ENCODE peak calls at places on chromosomes 7 and 10, in four cellular contexts. One of them, this sample, is unnamed.

GRCh38 chr10:132306951-132307751 is 599 bp downstream of the STK32C start:
- DNase-seq in RPMI7951: no peak
- DNase-seq in activated naive CD8-positive, alpha-beta T cell treated with anti-CD3 and anti-CD28 coated beads for 36 hours: peak
- DNase-seq in fibroblast of the aortic adventitia: no peak
- DNase-seq in this sample: no peak

GRCh38 chr7:76037310-76037709 is 10.5 kb downstream of the STYXL1 start:
- DNase-seq in fibroblast of the aortic adventitia: peak
- DNase-seq in activated naive CD8-positive, alpha-beta T cell treated with anti-CD3 and anti-CD28 coated beads for 36 hours: no peak
- DNase-seq in RPMI7951: peak
- DNase-seq in this sample: no peak

GRCh38 chr7:23353172-23353571 is 54.0 kb downstream of the MALSU1 start:
- DNase-seq in RPMI7951: no peak
- DNase-seq in fibroblast of the aortic adventitia: no peak
- DNase-seq in activated naive CD8-positive, alpha-beta T cell treated with anti-CD3 and anti-CD28 coated beads for 36 hours: no peak
- DNase-seq in this sample: no peak

GRCh38 chr10:110398419-110399162 is 93.9 kb upstream of the SMNDC1 start:
- DNase-seq in fibroblast of the aortic adventitia: peak
- DNase-seq in activated naive CD8-positive, alpha-beta T cell treated with anti-CD3 and anti-CD28 coated beads for 36 hours: no peak
- DNase-seq in RPMI7951: peak
- DNase-seq in this sample: peak

GRCh38 chr7:113945018-113945938 is 26.5 kb upstream of the PPP1R3A start:
- DNase-seq in fibroblast of the aortic adventitia: no peak
- DNase-seq in activated naive CD8-positive, alpha-beta T cell treated with anti-CD3 and anti-CD28 coated beads for 36 hours: no peak
- DNase-seq in RPMI7951: no peak
- DNase-seq in this sample: no peak

GRCh38 chr7:81926154-81926553 is 156.3 kb upstream of the HGF start:
- DNase-seq in fibroblast of the aortic adventitia: peak
- DNase-seq in RPMI7951: peak
- DNase-seq in activated naive CD8-positive, alpha-beta T cell treated with anti-CD3 and anti-CD28 coated beads for 36 hours: no peak
- DNase-seq in this sample: peak

GRCh38 chr7:145915679-145916078 is 200.9 kb upstream of the CNTNAP2 start:
- DNase-seq in fibroblast of the aortic adventitia: no peak
- DNase-seq in activated naive CD8-positive, alpha-beta T cell treated with anti-CD3 and anti-CD28 coated beads for 36 hours: no peak
- DNase-seq in RPMI7951: no peak
- DNase-seq in this sample: no peak

GRCh38 chr7:45923290-45923689 is 2.2 kb upstream of the IGFBP3 start:
- DNase-seq in fibroblast of the aortic adventitia: peak
- DNase-seq in RPMI7951: peak
- DNase-seq in activated naive CD8-positive, alpha-beta T cell treated with anti-CD3 and anti-CD28 coated beads for 36 hours: peak
- DNase-seq in this sample: peak

GRCh38 chr7:151086802-151087246 is 549 bp downstream of the AGAP3 start:
- DNase-seq in fibroblast of the aortic adventitia: no peak
- DNase-seq in activated naive CD8-positive, alpha-beta T cell treated with anti-CD3 and anti-CD28 coated beads for 36 hours: peak
- DNase-seq in RPMI7951: peak
- DNase-seq in this sample: peak